ENCODE peak calls at places on chromosomes 1 and 21, in nine cellular contexts. L is colonic mucosa; Q is posterior cingulate gyrus; D is stimulated activated CD4-positive, alpha-beta T cell treated with anti-CD3 and anti-CD28 coated beads, Interleukin-4, amount 100 ng/mL, for 24 hours; E is GM03348; N is activated CD8-positive, alpha-beta memory T cell treated with anti-CD3 and anti-CD28 coated beads, Interleukin-2, amount 50 U/mL, for 48 hours; O is NCI-H1417; K is left lung; P is GM23248. C is an unnamed sample.

GRCh38 chr1:151680812-151681211 is 35.8 kb downstream of the CELF3 start:
- DNase-seq in L (no peak), Q (no peak), D (no peak), E (peak; percentile 73), N (no peak), O (no peak), K (no peak), P (peak; percentile 82), C (no peak)

GRCh38 chr1:246795906-246796694 is 71.9 kb downstream of the SCCPDH start:
- DNase-seq in L (no peak), Q (no peak), D (no peak), E (no peak), N (no peak), O (peak; percentile 11), K (no peak), P (no peak), C (no peak)

GRCh38 chr21:42544544-42544943 is 30.9 kb downstream of the SLC37A1 start:
- DNase-seq in L (no peak), Q (no peak), D (no peak), E (no peak), N (no peak), O (no peak), K (peak; percentile 7), P (no peak), C (no peak)

GRCh38 chr21:34834852-34835501 is 166.2 kb downstream of the CLIC6 start:
- DNase-seq in L (no peak), Q (no peak), D (no peak), E (no peak), N (no peak), O (no peak), K (no peak), P (no peak), C (no peak)

GRCh38 chr1:209710098-209710497 is 5.5 kb downstream of the HSD11B1 start:
- DNase-seq in L (no peak), Q (no peak), D (peak; percentile 25), E (no peak), N (no peak), O (no peak), K (no peak), P (peak; percentile 35), C (no peak)

GRCh38 chr1:201599548-201599947 is 60.6 kb downstream of the NAV1 start:
- DNase-seq in L (no peak), Q (no peak), D (no peak), E (no peak), N (no peak), O (no peak), K (no peak), P (no peak), C (no peak)

GRCh38 chr1:23473037-23473800 is 10.8 kb downstream of the ASAP3 start:
- DNase-seq in L (no peak), Q (peak; percentile 12), D (no peak), E (peak; percentile 26), N (no peak), O (no peak), K (no peak), P (peak; percentile 68), C (no peak)

GRCh38 chr1:222104661-222105392 is 362.9 kb upstream of the DUSP10 start:
- DNase-seq in L (no peak), Q (no peak), D (no peak), E (no peak), N (no peak), O (peak; percentile 77), K (no peak), P (no peak), C (no peak)

GRCh38 chr1:33163621-33164071 is 18.2 kb downstream of the TRIM62 start:
- DNase-seq in L (no peak), Q (no peak), D (no peak), E (no peak), N (no peak), O (no peak), K (no peak), P (no peak), C (no peak)

GRCh38 chr1:89739844-89740216 is 81.0 kb upstream of the LRRC8D start:
- DNase-seq in L (no peak), Q (no peak), D (no peak), E (no peak), N (no peak), O (no peak), K (no peak), P (no peak), C (no peak)

GRCh38 chr1:220803401-220804201 is 16.9 kb downstream of the MTARC1 start:
- DNase-seq in L (peak; percentile 40), Q (no peak), D (peak; percentile 15), E (peak; percentile 57), N (no peak), O (peak; percentile 66), K (no peak), P (peak; percentile 41), C (no peak)